ENCODE peak calls at places on chromosomes 12 and 14, in seven cellular contexts. One of them, this sample, is unnamed.

GRCh38 chr12:89101440-89101839 is 250.9 kb downstream of the DUSP6 start:
- DNase-seq in CD4-positive, alpha-beta T cell: no peak
- DNase-seq in GM12864: no peak
- DNase-seq in activated T-cell treated with anti-CD3 and anti-CD28 coated beads for 1 hour: no peak
- DNase-seq in nephron progenitor cell: peak
- DNase-seq in anterior cingulate cortex: no peak
- DNase-seq in endothelial cell: no peak
- DNase-seq in this sample: no peak

GRCh38 chr12:95412826-95413311 is 61.1 kb upstream of the METAP2 start:
- DNase-seq in nephron progenitor cell: no peak
- DNase-seq in GM12864: no peak
- DNase-seq in CD4-positive, alpha-beta T cell: no peak
- DNase-seq in anterior cingulate cortex: no peak
- DNase-seq in endothelial cell: no peak
- DNase-seq in activated T-cell treated with anti-CD3 and anti-CD28 coated beads for 1 hour: no peak
- DNase-seq in this sample: no peak

GRCh38 chr12:1797011-1797901 is 23.1 kb upstream of the LRTM2 start:
- DNase-seq in CD4-positive, alpha-beta T cell: peak
- DNase-seq in activated T-cell treated with anti-CD3 and anti-CD28 coated beads for 1 hour: peak
- DNase-seq in nephron progenitor cell: no peak
- DNase-seq in GM12864: no peak
- DNase-seq in anterior cingulate cortex: no peak
- DNase-seq in endothelial cell: no peak
- DNase-seq in this sample: no peak

GRCh38 chr14:102694530-102695171 is 82.6 kb upstream of the TRAF3 start:
- DNase-seq in nephron progenitor cell: peak
- DNase-seq in GM12864: peak
- DNase-seq in anterior cingulate cortex: peak
- DNase-seq in endothelial cell: peak
- DNase-seq in CD4-positive, alpha-beta T cell: peak
- DNase-seq in activated T-cell treated with anti-CD3 and anti-CD28 coated beads for 1 hour: peak
- DNase-seq in this sample: peak

GRCh38 chr12:117533687-117534086 is 172.3 kb upstream of the NOS1 start:
- DNase-seq in nephron progenitor cell: no peak
- DNase-seq in CD4-positive, alpha-beta T cell: no peak
- DNase-seq in activated T-cell treated with anti-CD3 and anti-CD28 coated beads for 1 hour: no peak
- DNase-seq in anterior cingulate cortex: no peak
- DNase-seq in GM12864: no peak
- DNase-seq in endothelial cell: no peak
- DNase-seq in this sample: peak

GRCh38 chr12:92462049-92462448 is 240.7 kb upstream of the PLEKHG7 start:
- DNase-seq in CD4-positive, alpha-beta T cell: no peak
- DNase-seq in activated T-cell treated with anti-CD3 and anti-CD28 coated beads for 1 hour: no peak
- DNase-seq in endothelial cell: no peak
- DNase-seq in anterior cingulate cortex: no peak
- DNase-seq in GM12864: peak
- DNase-seq in nephron progenitor cell: no peak
- DNase-seq in this sample: no peak

GRCh38 chr14:61418749-61419148 is 97.4 kb downstream of the PRKCH start:
- DNase-seq in endothelial cell: no peak
- DNase-seq in activated T-cell treated with anti-CD3 and anti-CD28 coated beads for 1 hour: no peak
- DNase-seq in GM12864: no peak
- DNase-seq in anterior cingulate cortex: no peak
- DNase-seq in nephron progenitor cell: no peak
- DNase-seq in CD4-positive, alpha-beta T cell: no peak
- DNase-seq in this sample: no peak

GRCh38 chr12:22625671-22626251 is 790 bp downstream of the ETNK1 start:
- DNase-seq in nephron progenitor cell: peak
- DNase-seq in endothelial cell: peak
- DNase-seq in anterior cingulate cortex: no peak
- DNase-seq in activated T-cell treated with anti-CD3 and anti-CD28 coated beads for 1 hour: peak
- DNase-seq in CD4-positive, alpha-beta T cell: peak
- DNase-seq in GM12864: no peak
- DNase-seq in this sample: peak

GRCh38 chr12:114504311-114504710 is 98.4 kb upstream of the TBX5 start:
- DNase-seq in GM12864: no peak
- DNase-seq in anterior cingulate cortex: no peak
- DNase-seq in nephron progenitor cell: no peak
- DNase-seq in activated T-cell treated with anti-CD3 and anti-CD28 coated beads for 1 hour: no peak
- DNase-seq in endothelial cell: no peak
- DNase-seq in CD4-positive, alpha-beta T cell: no peak
- DNase-seq in this sample: no peak

GRCh38 chr14:103232338-103232808 is 101.7 kb upstream of the EIF5 start:
- DNase-seq in activated T-cell treated with anti-CD3 and anti-CD28 coated beads for 1 hour: no peak
- DNase-seq in CD4-positive, alpha-beta T cell: no peak
- DNase-seq in endothelial cell: no peak
- DNase-seq in anterior cingulate cortex: no peak
- DNase-seq in GM12864: no peak
- DNase-seq in nephron progenitor cell: no peak
- DNase-seq in this sample: no peak

GRCh38 chr12:122980192-122981035 is at the start of gene ARL6IP4:
- DNase-seq in activated T-cell treated with anti-CD3 and anti-CD28 coated beads for 1 hour: peak
- DNase-seq in nephron progenitor cell: peak
- DNase-seq in endothelial cell: peak
- DNase-seq in anterior cingulate cortex: no peak
- DNase-seq in GM12864: no peak
- DNase-seq in CD4-positive, alpha-beta T cell: peak
- DNase-seq in this sample: peak

GRCh38 chr14:102732924-102733323 is 44.3 kb upstream of the TRAF3 start:
- DNase-seq in activated T-cell treated with anti-CD3 and anti-CD28 coated beads for 1 hour: no peak
- DNase-seq in endothelial cell: no peak
- DNase-seq in anterior cingulate cortex: no peak
- DNase-seq in CD4-positive, alpha-beta T cell: no peak
- DNase-seq in GM12864: no peak
- DNase-seq in nephron progenitor cell: no peak
- DNase-seq in this sample: no peak

GRCh38 chr14:37588956-37589737 is 5.9 kb downstream of the FOXA1 start:
- DNase-seq in activated T-cell treated with anti-CD3 and anti-CD28 coated beads for 1 hour: no peak
- DNase-seq in endothelial cell: no peak
- DNase-seq in anterior cingulate cortex: no peak
- DNase-seq in nephron progenitor cell: no peak
- DNase-seq in CD4-positive, alpha-beta T cell: no peak
- DNase-seq in GM12864: no peak
- DNase-seq in this sample: no peak

GRCh38 chr14:57493467-57494181 is at the start of gene CCDC198:
- DNase-seq in activated T-cell treated with anti-CD3 and anti-CD28 coated beads for 1 hour: no peak
- DNase-seq in CD4-positive, alpha-beta T cell: no peak
- DNase-seq in anterior cingulate cortex: no peak
- DNase-seq in nephron progenitor cell: no peak
- DNase-seq in GM12864: no peak
- DNase-seq in endothelial cell: no peak
- DNase-seq in this sample: no peak

GRCh38 chr12:116299548-116300150 is 22.2 kb upstream of the MED13L start:
- DNase-seq in endothelial cell: no peak
- DNase-seq in nephron progenitor cell: no peak
- DNase-seq in anterior cingulate cortex: no peak
- DNase-seq in activated T-cell treated with anti-CD3 and anti-CD28 coated beads for 1 hour: no peak
- DNase-seq in GM12864: no peak
- DNase-seq in CD4-positive, alpha-beta T cell: no peak
- DNase-seq in this sample: no peak

GRCh38 chr14:61145903-61146411 is 135.2 kb downstream of the TMEM30B start:
- DNase-seq in CD4-positive, alpha-beta T cell: no peak
- DNase-seq in GM12864: no peak
- DNase-seq in endothelial cell: no peak
- DNase-seq in anterior cingulate cortex: no peak
- DNase-seq in nephron progenitor cell: no peak
- DNase-seq in activated T-cell treated with anti-CD3 and anti-CD28 coated beads for 1 hour: no peak
- DNase-seq in this sample: no peak

GRCh38 chr14:63893701-63894458 is 41.1 kb downstream of the SYNE2 start:
- DNase-seq in endothelial cell: no peak
- DNase-seq in anterior cingulate cortex: no peak
- DNase-seq in activated T-cell treated with anti-CD3 and anti-CD28 coated beads for 1 hour: no peak
- DNase-seq in GM12864: no peak
- DNase-seq in nephron progenitor cell: no peak
- DNase-seq in CD4-positive, alpha-beta T cell: no peak
- DNase-seq in this sample: no peak

GRCh38 chr14:69090187-69090789 is 62.6 kb downstream of the DCAF5 start:
- DNase-seq in GM12864: no peak
- DNase-seq in activated T-cell treated with anti-CD3 and anti-CD28 coated beads for 1 hour: no peak
- DNase-seq in CD4-positive, alpha-beta T cell: peak
- DNase-seq in anterior cingulate cortex: no peak
- DNase-seq in endothelial cell: peak
- DNase-seq in nephron progenitor cell: no peak
- DNase-seq in this sample: no peak

GRCh38 chr14:55535521-55536207 is 44.3 kb upstream of the KTN1 start:
- DNase-seq in endothelial cell: no peak
- DNase-seq in CD4-positive, alpha-beta T cell: no peak
- DNase-seq in anterior cingulate cortex: no peak
- DNase-seq in GM12864: no peak
- DNase-seq in activated T-cell treated with anti-CD3 and anti-CD28 coated beads for 1 hour: no peak
- DNase-seq in nephron progenitor cell: no peak
- DNase-seq in this sample: no peak

GRCh38 chr12:29024117-29024516 is 125.0 kb upstream of the FAR2 start:
- DNase-seq in anterior cingulate cortex: no peak
- DNase-seq in endothelial cell: no peak
- DNase-seq in CD4-positive, alpha-beta T cell: no peak
- DNase-seq in activated T-cell treated with anti-CD3 and anti-CD28 coated beads for 1 hour: no peak
- DNase-seq in GM12864: no peak
- DNase-seq in nephron progenitor cell: no peak
- DNase-seq in this sample: no peak

GRCh38 chr12:13167906-13168305 is 28.6 kb upstream of the EMP1 start:
- DNase-seq in nephron progenitor cell: no peak
- DNase-seq in CD4-positive, alpha-beta T cell: no peak
- DNase-seq in GM12864: no peak
- DNase-seq in anterior cingulate cortex: no peak
- DNase-seq in activated T-cell treated with anti-CD3 and anti-CD28 coated beads for 1 hour: no peak
- DNase-seq in endothelial cell: no peak
- DNase-seq in this sample: no peak

GRCh38 chr14:89415139-89415538 is 1.9 kb downstream of the FOXN3 start:
- DNase-seq in CD4-positive, alpha-beta T cell: no peak
- DNase-seq in endothelial cell: no peak
- DNase-seq in nephron progenitor cell: no peak
- DNase-seq in activated T-cell treated with anti-CD3 and anti-CD28 coated beads for 1 hour: no peak
- DNase-seq in GM12864: no peak
- DNase-seq in anterior cingulate cortex: no peak
- DNase-seq in this sample: no peak

GRCh38 chr14:102943454-102943853 is 21.0 kb downstream of the AMN start:
- DNase-seq in CD4-positive, alpha-beta T cell: no peak
- DNase-seq in nephron progenitor cell: no peak
- DNase-seq in activated T-cell treated with anti-CD3 and anti-CD28 coated beads for 1 hour: no peak
- DNase-seq in GM12864: no peak
- DNase-seq in endothelial cell: no peak
- DNase-seq in anterior cingulate cortex: no peak
- DNase-seq in this sample: no peak

GRCh38 chr14:75456069-75457023 is 28.5 kb downstream of the JDP2 start:
- DNase-seq in CD4-positive, alpha-beta T cell: no peak
- DNase-seq in GM12864: no peak
- DNase-seq in activated T-cell treated with anti-CD3 and anti-CD28 coated beads for 1 hour: no peak
- DNase-seq in nephron progenitor cell: no peak
- DNase-seq in anterior cingulate cortex: no peak
- DNase-seq in endothelial cell: no peak
- DNase-seq in this sample: no peak

GRCh38 chr12:108764540-108765288 is 33.4 kb upstream of the CORO1C start:
- DNase-seq in endothelial cell: no peak
- DNase-seq in anterior cingulate cortex: no peak
- DNase-seq in activated T-cell treated with anti-CD3 and anti-CD28 coated beads for 1 hour: no peak
- DNase-seq in CD4-positive, alpha-beta T cell: no peak
- DNase-seq in nephron progenitor cell: no peak
- DNase-seq in GM12864: no peak
- DNase-seq in this sample: no peak